ENCODE peak calls at places on chromosomes 7 and 10, in ten cellular contexts. One of them, this sample, is unnamed.

GRCh38 chr10:101995451-101996063 is 60.4 kb downstream of the ARMH3 start:
- DNase-seq in CD4-positive, alpha-beta T cell: no peak
- DNase-seq in NCI-H2107: no peak
- DNase-seq in neural crest cell: no peak
- DNase-seq in uterus: no peak
- DNase-seq in stimulated activated CD8-positive, alpha-beta memory T cell treated with anti-CD3 and anti-CD28 coated beads, Interleukin-2, amount 100 ng/mL, for 48 hours: no peak
- DNase-seq in ELR: peak; percentile 44
- DNase-seq in dermis blood vessel endothelial cell: peak; percentile 51
- DNase-seq in NCI-H774: no peak
- DNase-seq in retinal pigment epithelial cell: no peak
- DNase-seq in this sample: no peak

GRCh38 chr10:69650589-69651261 is 20.7 kb downstream of the FAM241B start:
- DNase-seq in CD4-positive, alpha-beta T cell: no peak
- DNase-seq in uterus: no peak
- DNase-seq in stimulated activated CD8-positive, alpha-beta memory T cell treated with anti-CD3 and anti-CD28 coated beads, Interleukin-2, amount 100 ng/mL, for 48 hours: no peak
- DNase-seq in neural crest cell: no peak
- DNase-seq in ELR: peak; percentile 17
- DNase-seq in NCI-H2107: no peak
- DNase-seq in NCI-H774: no peak
- DNase-seq in dermis blood vessel endothelial cell: no peak
- DNase-seq in retinal pigment epithelial cell: no peak
- DNase-seq in this sample: no peak

GRCh38 chr7:26777383-26777782 is 87.0 kb downstream of the SKAP2 start:
- DNase-seq in NCI-H2107: no peak
- DNase-seq in dermis blood vessel endothelial cell: no peak
- DNase-seq in CD4-positive, alpha-beta T cell: no peak
- DNase-seq in neural crest cell: no peak
- DNase-seq in stimulated activated CD8-positive, alpha-beta memory T cell treated with anti-CD3 and anti-CD28 coated beads, Interleukin-2, amount 100 ng/mL, for 48 hours: no peak
- DNase-seq in ELR: no peak
- DNase-seq in uterus: no peak
- DNase-seq in retinal pigment epithelial cell: no peak
- DNase-seq in NCI-H774: no peak
- DNase-seq in this sample: no peak

GRCh38 chr10:43944742-43945730 is 296.4 kb upstream of the ZNF32 start:
- DNase-seq in ELR: no peak
- DNase-seq in neural crest cell: no peak
- DNase-seq in retinal pigment epithelial cell: no peak
- DNase-seq in stimulated activated CD8-positive, alpha-beta memory T cell treated with anti-CD3 and anti-CD28 coated beads, Interleukin-2, amount 100 ng/mL, for 48 hours: no peak
- DNase-seq in NCI-H774: no peak
- DNase-seq in NCI-H2107: no peak
- DNase-seq in dermis blood vessel endothelial cell: no peak
- DNase-seq in CD4-positive, alpha-beta T cell: no peak
- DNase-seq in uterus: no peak
- DNase-seq in this sample: no peak

GRCh38 chr7:29921404-29922010 is 68.1 kb downstream of the SCRN1 start:
- DNase-seq in stimulated activated CD8-positive, alpha-beta memory T cell treated with anti-CD3 and anti-CD28 coated beads, Interleukin-2, amount 100 ng/mL, for 48 hours: peak; percentile 2
- DNase-seq in neural crest cell: peak; percentile 54
- DNase-seq in ELR: peak; percentile 78
- DNase-seq in retinal pigment epithelial cell: peak; percentile 15
- DNase-seq in CD4-positive, alpha-beta T cell: peak; percentile 7
- DNase-seq in NCI-H2107: peak; percentile 20
- DNase-seq in uterus: no peak
- DNase-seq in NCI-H774: peak; percentile 30
- DNase-seq in dermis blood vessel endothelial cell: peak; percentile 84
- DNase-seq in this sample: peak; percentile 67

GRCh38 chr10:78852856-78853255 is 215.9 kb upstream of the ZMIZ1 start:
- DNase-seq in uterus: no peak
- DNase-seq in retinal pigment epithelial cell: no peak
- DNase-seq in stimulated activated CD8-positive, alpha-beta memory T cell treated with anti-CD3 and anti-CD28 coated beads, Interleukin-2, amount 100 ng/mL, for 48 hours: no peak
- DNase-seq in NCI-H774: no peak
- DNase-seq in neural crest cell: no peak
- DNase-seq in ELR: peak; percentile 31
- DNase-seq in CD4-positive, alpha-beta T cell: no peak
- DNase-seq in dermis blood vessel endothelial cell: peak; percentile 49
- DNase-seq in NCI-H2107: no peak
- DNase-seq in this sample: peak; percentile 68

GRCh38 chr7:12322287-12322902 is 81.3 kb downstream of the VWDE start:
- DNase-seq in neural crest cell: no peak
- DNase-seq in CD4-positive, alpha-beta T cell: no peak
- DNase-seq in dermis blood vessel endothelial cell: peak; percentile 59
- DNase-seq in uterus: no peak
- DNase-seq in stimulated activated CD8-positive, alpha-beta memory T cell treated with anti-CD3 and anti-CD28 coated beads, Interleukin-2, amount 100 ng/mL, for 48 hours: no peak
- DNase-seq in ELR: peak; percentile 61
- DNase-seq in NCI-H774: no peak
- DNase-seq in retinal pigment epithelial cell: peak; percentile 15
- DNase-seq in NCI-H2107: no peak
- DNase-seq in this sample: no peak

GRCh38 chr10:89625041-89625765 is 19.8 kb downstream of the PANK1 start:
- DNase-seq in stimulated activated CD8-positive, alpha-beta memory T cell treated with anti-CD3 and anti-CD28 coated beads, Interleukin-2, amount 100 ng/mL, for 48 hours: no peak
- DNase-seq in neural crest cell: no peak
- DNase-seq in CD4-positive, alpha-beta T cell: no peak
- DNase-seq in dermis blood vessel endothelial cell: no peak
- DNase-seq in NCI-H774: no peak
- DNase-seq in uterus: no peak
- DNase-seq in NCI-H2107: no peak
- DNase-seq in ELR: no peak
- DNase-seq in retinal pigment epithelial cell: peak; percentile 68
- DNase-seq in this sample: no peak